ENCODE peak calls at places on chromosomes 16 and 17, in seven cellular contexts. E, K, J, S, I, O and G are unnamed samples.

GRCh38 chr17:77160877-77161530 is 20.2 kb downstream of the SEC14L1 start:
- DNase-seq in I (no peak), E (no peak), J (no peak), S (no peak), K (no peak), O (no peak), G (no peak)

GRCh38 chr17:29588561-29589411 is 662 bp downstream of the GIT1 start:
- DNase-seq in S (peak), J (no peak), O (no peak), E (no peak), K (no peak), I (peak), G (no peak)

GRCh38 chr16:84449156-84450140 is 55.0 kb downstream of the MEAK7 start:
- DNase-seq in E (no peak), O (peak), S (no peak), I (no peak), K (peak), J (no peak), G (no peak)

GRCh38 chr17:50051082-50051576 is 4.8 kb upstream of the ITGA3 start:
- DNase-seq in K (no peak), J (no peak), O (no peak), S (no peak), I (peak), E (peak), G (no peak)

GRCh38 chr16:58464916-58465731 is 34.8 kb upstream of the NDRG4 start:
- DNase-seq in I (no peak), E (no peak), K (no peak), J (no peak), O (no peak), S (peak), G (no peak)

GRCh38 chr16:78866556-78866955 is 734.0 kb downstream of the MAF start:
- DNase-seq in O (no peak), S (peak), I (no peak), E (no peak), J (no peak), K (no peak), G (no peak)

GRCh38 chr17:36768355-36768754 is 167.0 kb downstream of the MRM1 start:
- DNase-seq in O (no peak), E (no peak), I (no peak), K (no peak), S (no peak), J (no peak), G (no peak)

GRCh38 chr17:78988152-78988551 is 8.4 kb upstream of the LGALS3BP start:
- DNase-seq in J (no peak), E (no peak), S (no peak), O (no peak), I (no peak), K (no peak), G (no peak)

GRCh38 chr17:57363998-57364645 is 107.8 kb downstream of the MSI2 start:
- DNase-seq in I (no peak), E (no peak), K (no peak), S (no peak), J (no peak), O (no peak), G (no peak)

GRCh38 chr17:81656835-81657234 is 493 bp upstream of the PDE6G start:
- DNase-seq in I (no peak), S (no peak), K (no peak), J (no peak), O (no peak), E (no peak), G (no peak)

GRCh38 chr16:31529398-31530312 is 2.0 kb downstream of the AHSP start:
- DNase-seq in J (no peak), S (no peak), O (no peak), I (no peak), K (no peak), E (no peak), G (no peak)

GRCh38 chr16:23504453-23505179 is 5.7 kb downstream of the GGA2 start:
- DNase-seq in K (peak), E (peak), J (no peak), I (peak), O (no peak), S (no peak), G (peak)

GRCh38 chr16:64297863-64298579 is 823.8 kb downstream of the CDH11 start:
- DNase-seq in J (no peak), K (no peak), I (no peak), S (peak), E (no peak), O (no peak), G (no peak)